ENCODE peak calls at places on chromosomes 12 and 14, in eight cellular contexts. One of them, this sample, is unnamed.

GRCh38 chr14:34450542-34450915 is 11.5 kb downstream of the SPTSSA start:
- DNase-seq in psoas muscle: no peak
- DNase-seq in NCI-H69: peak
- DNase-seq in WTC11: no peak
- DNase-seq in mesendoderm: no peak
- DNase-seq in B cell: no peak
- DNase-seq in OCI-LY7: no peak
- DNase-seq in fibroblast of mammary gland: no peak
- DNase-seq in this sample: no peak

GRCh38 chr12:121167232-121167820 is 34.6 kb downstream of the P2RX7 start:
- DNase-seq in psoas muscle: no peak
- DNase-seq in fibroblast of mammary gland: peak
- DNase-seq in NCI-H69: no peak
- DNase-seq in OCI-LY7: no peak
- DNase-seq in mesendoderm: peak
- DNase-seq in B cell: no peak
- DNase-seq in WTC11: no peak
- DNase-seq in this sample: no peak

GRCh38 chr14:53841109-53842099 is 115.2 kb downstream of the BMP4 start:
- DNase-seq in NCI-H69: no peak
- DNase-seq in psoas muscle: no peak
- DNase-seq in B cell: no peak
- DNase-seq in OCI-LY7: no peak
- DNase-seq in WTC11: no peak
- DNase-seq in mesendoderm: no peak
- DNase-seq in fibroblast of mammary gland: no peak
- DNase-seq in this sample: no peak

GRCh38 chr12:124938606-124939427 is 24.4 kb upstream of the UBC start:
- DNase-seq in B cell: peak
- DNase-seq in WTC11: peak
- DNase-seq in OCI-LY7: peak
- DNase-seq in psoas muscle: peak
- DNase-seq in NCI-H69: no peak
- DNase-seq in fibroblast of mammary gland: peak
- DNase-seq in mesendoderm: peak
- DNase-seq in this sample: peak

GRCh38 chr12:103600967-103601728 is 14.1 kb downstream of the STAB2 start:
- DNase-seq in WTC11: no peak
- DNase-seq in OCI-LY7: no peak
- DNase-seq in fibroblast of mammary gland: no peak
- DNase-seq in mesendoderm: peak
- DNase-seq in NCI-H69: no peak
- DNase-seq in B cell: no peak
- DNase-seq in psoas muscle: no peak
- DNase-seq in this sample: no peak

GRCh38 chr14:53951661-53952265 is 4.9 kb downstream of the BMP4 start:
- DNase-seq in B cell: no peak
- DNase-seq in OCI-LY7: no peak
- DNase-seq in fibroblast of mammary gland: no peak
- DNase-seq in mesendoderm: peak
- DNase-seq in NCI-H69: peak
- DNase-seq in WTC11: peak
- DNase-seq in psoas muscle: no peak
- DNase-seq in this sample: no peak

GRCh38 chr14:88481089-88481488 is 73.7 kb downstream of the PTPN21 start:
- DNase-seq in fibroblast of mammary gland: no peak
- DNase-seq in OCI-LY7: no peak
- DNase-seq in mesendoderm: no peak
- DNase-seq in WTC11: no peak
- DNase-seq in psoas muscle: no peak
- DNase-seq in B cell: no peak
- DNase-seq in NCI-H69: no peak
- DNase-seq in this sample: no peak

GRCh38 chr14:102770910-102771543 is 6.2 kb upstream of the TRAF3 start:
- DNase-seq in fibroblast of mammary gland: no peak
- DNase-seq in psoas muscle: no peak
- DNase-seq in WTC11: no peak
- DNase-seq in B cell: no peak
- DNase-seq in mesendoderm: no peak
- DNase-seq in OCI-LY7: no peak
- DNase-seq in NCI-H69: no peak
- DNase-seq in this sample: no peak

GRCh38 chr14:23568600-23569310 is 1.2 kb upstream of the AP1G2 start:
- DNase-seq in psoas muscle: no peak
- DNase-seq in NCI-H69: peak
- DNase-seq in WTC11: peak
- DNase-seq in B cell: peak
- DNase-seq in fibroblast of mammary gland: no peak
- DNase-seq in OCI-LY7: peak
- DNase-seq in mesendoderm: peak
- DNase-seq in this sample: no peak

This sample was measured in omental fat pad.